ENCODE peak calls at places on chromosomes 12 and 14, in six cellular contexts. E, O, Q, H, K and L are unnamed samples.

GRCh38 chr14:79248771-79249170 is 962.5 kb downstream of the DIO2 start:
- DNase-seq in E (no peak), O (no peak), Q (no peak), H (no peak), K (no peak), L (no peak)

GRCh38 chr14:86515195-86515594 is 985.3 kb downstream of the FLRT2 start:
- DNase-seq in E (no peak), O (no peak), Q (no peak), H (no peak), K (no peak), L (no peak)

GRCh38 chr12:52394836-52395405 is 9.5 kb upstream of the KRT84 start:
- DNase-seq in E (no peak), O (no peak), Q (no peak), H (no peak), K (no peak), L (no peak)

GRCh38 chr12:70876952-70877351 is 43.6 kb downstream of the PTPRR start:
- DNase-seq in E (no peak), O (no peak), Q (no peak), H (peak; percentile 19), K (no peak), L (peak; percentile 83)

GRCh38 chr14:21107360-21107781 is 6.5 kb downstream of the TMEM253 start:
- DNase-seq in E (no peak), O (no peak), Q (peak; percentile 72), H (no peak), K (no peak), L (peak; percentile 52)

GRCh38 chr14:39827901-39828655 is 395.8 kb upstream of the FBXO33 start:
- DNase-seq in E (no peak), O (no peak), Q (no peak), H (no peak), K (no peak), L (no peak)

GRCh38 chr12:106594447-106594846 is 11.6 kb downstream of the RFX4 start:
- DNase-seq in E (no peak), O (no peak), Q (no peak), H (no peak), K (no peak), L (no peak)

GRCh38 chr12:52581481-52581880 is 7.8 kb upstream of the KRT74 start:
- DNase-seq in E (no peak), O (no peak), Q (no peak), H (peak; percentile 40), K (no peak), L (peak; percentile 83)

GRCh38 chr12:67748761-67749075 is 100.2 kb downstream of the DYRK2 start:
- DNase-seq in E (no peak), O (no peak), Q (no peak), H (no peak), K (no peak), L (no peak)

GRCh38 chr12:121365416-121366062 is 13.3 kb upstream of the ANAPC5 start:
- DNase-seq in E (no peak), O (no peak), Q (no peak), H (no peak), K (no peak), L (no peak)

GRCh38 chr12:122203301-122203967 is at the start of gene B3GNT4:
- DNase-seq in E (no peak), O (no peak), Q (no peak), H (peak; percentile 80), K (peak; percentile 51), L (peak; percentile 25)

GRCh38 chr12:88746386-88746785 is 166.1 kb upstream of the KITLG start:
- DNase-seq in E (no peak), O (no peak), Q (no peak), H (no peak), K (no peak), L (no peak)

GRCh38 chr12:96986883-96987523 is 79.9 kb downstream of the NEDD1 start:
- DNase-seq in E (no peak), O (no peak), Q (no peak), H (peak; percentile 49), K (no peak), L (no peak)

GRCh38 chr14:32594766-32595165 is 265.7 kb downstream of the AKAP6 start:
- DNase-seq in E (no peak), O (no peak), Q (no peak), H (no peak), K (no peak), L (peak; percentile 37)

GRCh38 chr12:32437095-32437515 is 37.7 kb downstream of the FGD4 start:
- DNase-seq in E (no peak), O (peak; percentile 13), Q (no peak), H (peak; percentile 53), K (no peak), L (peak; percentile 95)

GRCh38 chr12:56230449-56231183 is 765 bp downstream of the SLC39A5 start:
- DNase-seq in E (no peak), O (no peak), Q (no peak), H (peak; percentile 88), K (no peak), L (no peak)

GRCh38 chr12:27048822-27049752 is 26.7 kb downstream of the MED21 start:
- DNase-seq in E (no peak), O (no peak), Q (no peak), H (peak; percentile 42), K (no peak), L (peak; percentile 86)

GRCh38 chr14:21884995-21885394 is 211.4 kb upstream of the OR4E1 start:
- DNase-seq in E (no peak), O (no peak), Q (no peak), H (no peak), K (no peak), L (no peak)

GRCh38 chr12:32087301-32087700 is 19.3 kb upstream of the BICD1 start:
- DNase-seq in E (no peak), O (no peak), Q (no peak), H (no peak), K (no peak), L (no peak)

GRCh38 chr12:100826323-100826722 is 31.7 kb downstream of the ANO4 start:
- DNase-seq in E (peak; percentile 32), O (peak; percentile 59), Q (peak; percentile 32), H (peak; percentile 79), K (peak; percentile 15), L (peak; percentile 35)

GRCh38 chr12:89709994-89710872 is 1.6 kb upstream of the ATP2B1 start:
- DNase-seq in E (peak; percentile 36), O (peak; percentile 82), Q (peak; percentile 60), H (peak; percentile 69), K (peak; percentile 63), L (no peak)

GRCh38 chr14:89383171-89383845 is 33.7 kb downstream of the FOXN3 start:
- DNase-seq in E (no peak), O (no peak), Q (no peak), H (no peak), K (no peak), L (no peak)

GRCh38 chr12:52877242-52877641 is 27.6 kb downstream of the KRT8 start:
- DNase-seq in E (no peak), O (no peak), Q (no peak), H (no peak), K (no peak), L (no peak)

GRCh38 chr12:59036973-59037807 is 116.9 kb upstream of the LRIG3 start:
- DNase-seq in E (no peak), O (no peak), Q (no peak), H (no peak), K (no peak), L (no peak)

GRCh38 chr14:85572845-85573244 is 42.9 kb downstream of the FLRT2 start:
- DNase-seq in E (no peak), O (no peak), Q (no peak), H (no peak), K (no peak), L (peak; percentile 75)

GRCh38 chr14:69005432-69006148 is 26.5 kb upstream of the ACTN1 start:
- DNase-seq in E (peak; percentile 59), O (peak; percentile 36), Q (peak; percentile 81), H (peak; percentile 77), K (peak; percentile 22), L (peak; percentile 86)

GRCh38 chr12:6830286-6830892 is 2.2 kb downstream of the P3H3 start:
- DNase-seq in E (no peak), O (no peak), Q (no peak), H (no peak), K (no peak), L (no peak)

GRCh38 chr12:6828671-6829531 is 694 bp downstream of the P3H3 start:
- DNase-seq in E (no peak), O (peak; percentile 68), Q (peak; percentile 48), H (peak; percentile 80), K (peak; percentile 50), L (no peak)

GRCh38 chr12:6831021-6831420 is 2.8 kb downstream of the P3H3 start:
- DNase-seq in E (no peak), O (no peak), Q (no peak), H (no peak), K (no peak), L (no peak)

GRCh38 chr12:6827982-6828670 is at the start of gene P3H3:
- DNase-seq in E (no peak), O (peak; percentile 74), Q (no peak), H (peak; percentile 60), K (peak; percentile 45), L (peak; percentile 39)

DNA sequence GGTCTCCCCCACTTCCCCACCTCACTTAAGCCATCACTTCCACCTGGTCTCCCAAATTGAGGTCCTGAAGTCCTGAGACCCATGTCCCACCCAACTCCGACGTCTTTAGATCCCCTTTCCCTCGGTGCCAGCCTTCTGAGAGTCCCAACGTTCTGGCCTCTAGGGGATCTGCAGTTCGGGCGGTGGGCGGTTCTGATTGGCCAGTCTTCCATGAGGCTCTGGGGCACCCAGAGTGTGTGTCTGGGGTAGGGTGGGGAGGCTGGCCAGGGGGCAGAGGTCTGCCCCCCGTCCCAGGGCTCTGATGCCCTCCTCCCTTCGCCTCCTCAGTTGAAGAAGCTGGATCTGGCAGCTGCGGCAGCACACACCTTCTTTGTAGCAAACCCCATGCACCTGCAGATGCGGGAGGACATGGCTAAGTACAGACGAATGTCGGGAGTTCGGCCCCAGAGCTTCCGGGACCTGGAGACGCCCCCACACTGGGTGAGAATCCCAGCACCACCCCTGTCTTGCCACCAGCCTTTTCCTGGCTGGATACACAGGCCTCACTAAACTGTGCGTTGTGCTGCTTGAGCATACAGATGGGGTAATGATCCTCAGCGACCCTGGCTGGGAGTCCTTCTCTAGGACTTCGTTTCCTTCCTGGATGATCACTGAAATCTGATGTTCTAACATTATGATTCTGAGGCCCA is 1.5 kb downstream of the P3H3 start:
- DNase-seq in E (no peak), O (no peak), Q (no peak), H (no peak), K (no peak), L (no peak)
- TF ChIP-seq CTCF in E (no peak), O (no peak), Q (no peak), H (peak; percentile 24), K (peak; percentile 18), L (peak; percentile 31)

DNA sequence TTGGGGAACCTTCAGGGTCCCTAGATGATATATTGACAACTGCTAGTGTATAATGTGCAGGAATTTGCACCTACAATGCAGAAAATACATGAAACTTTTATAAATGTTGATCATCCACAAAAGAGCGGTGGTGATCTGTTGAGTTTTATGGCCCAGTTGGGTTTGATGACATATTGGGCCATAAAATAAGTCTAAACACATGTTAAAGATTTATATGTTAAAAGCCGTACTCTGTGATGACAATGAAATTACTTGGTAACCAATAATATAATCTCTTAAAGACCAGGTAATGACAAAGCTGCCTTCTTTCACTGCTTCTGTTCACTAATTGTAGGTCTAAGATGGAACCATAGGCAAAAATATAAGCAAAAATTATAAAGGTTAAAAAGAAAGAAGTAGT is 61.6 kb downstream of the TMTC1 start:
- DNase-seq in E (no peak), O (no peak), Q (no peak), H (no peak), K (no peak), L (no peak)
- H3K27ac ChIP-seq in E (no peak overlapping the region), O (no peak overlapping the region), Q (no peak overlapping the region), H (no peak overlapping the region), K (peak overlapping the region; percentile 83), L (no peak overlapping the region)

GRCh38 chr14:34981743-34982420 is 910 bp upstream of the SRP54 start:
- DNase-seq in E (peak; percentile 7), O (no peak), Q (peak; percentile 35), H (peak; percentile 53), K (no peak), L (peak; percentile 13)
- TF ChIP-seq CTCF in E (no peak), O (no peak), Q (peak; percentile 33), H (peak; percentile 36), K (peak; percentile 38), L (no peak)

GRCh38 chr14:24368215-24368561 is 204 bp downstream of the NFATC4 start:
- DNase-seq in E (no peak), O (no peak), Q (no peak), H (peak; percentile 40), K (no peak), L (no peak)
- H3K27ac ChIP-seq in E (peak overlapping the region; percentile 86), O (peak overlapping the region; percentile 96), Q (peak overlapping the region; percentile 97), H (peak overlapping the region; percentile 98), K (peak overlapping the region; percentile 93), L (peak overlapping the region; percentile 29)